ENCODE peak calls at places on chromosomes 5 and 9, in seven cellular contexts. R is IMR-90, S is mesendoderm, A is mesenchymal stem cell, V is H1, W is neuronal stem cell, L is trophoblast cell. T is an unnamed sample.

GRCh38 chr9:24436761-24437160 is 108.9 kb downstream of the IZUMO3 start:
- DNase-seq in R (no peak), S (peak), A (no peak), V (peak), W (peak), L (no peak), T (peak)

GRCh38 chr9:128732576-128732975 is 8.6 kb upstream of the ZDHHC12 start:
- DNase-seq in R (no peak), S (no peak), A (no peak), V (no peak), W (no peak), L (no peak), T (no peak)

GRCh38 chr5:9956725-9957124 is 293.0 kb downstream of the ATPSCKMT start:
- DNase-seq in R (no peak), S (no peak), A (no peak), V (no peak), W (no peak), L (no peak), T (no peak)

GRCh38 chr9:110116543-110116885 is 91.4 kb downstream of the C9orf152 start:
- DNase-seq in R (peak), S (no peak), A (peak), V (no peak), W (no peak), L (peak), T (no peak)

GRCh38 chr5:132019857-132020555 is 8.5 kb upstream of the ACSL6 start:
- DNase-seq in R (no peak), S (no peak), A (no peak), V (no peak), W (no peak), L (no peak), T (no peak)

GRCh38 chr5:124276166-124276565 is 470.3 kb downstream of the ZNF608 start:
- DNase-seq in R (no peak), S (no peak), A (no peak), V (no peak), W (no peak), L (peak), T (no peak)

GRCh38 chr5:146726891-146727290 is 151.7 kb downstream of the PPP2R2B start:
- DNase-seq in R (no peak), S (no peak), A (no peak), V (no peak), W (no peak), L (no peak), T (no peak)

GRCh38 chr5:114524221-114524620 is 162.4 kb downstream of the KCNN2 start:
- DNase-seq in R (no peak), S (no peak), A (no peak), V (no peak), W (no peak), L (no peak), T (no peak)

GRCh38 chr5:170782438-170782837 is 1.1 kb upstream of the GABRP start:
- DNase-seq in R (no peak), S (no peak), A (no peak), V (no peak), W (no peak), L (no peak), T (no peak)

GRCh38 chr5:14155730-14156129 is 12.6 kb downstream of the TRIO start:
- DNase-seq in R (no peak), S (no peak), A (no peak), V (no peak), W (no peak), L (no peak), T (no peak)

GRCh38 chr5:14156611-14157493 is 13.7 kb downstream of the TRIO start:
- DNase-seq in R (peak), S (peak), A (peak), V (no peak), W (no peak), L (peak), T (no peak)

GRCh38 chr5:14155075-14155474 is 11.9 kb downstream of the TRIO start:
- DNase-seq in R (no peak), S (no peak), A (no peak), V (no peak), W (no peak), L (no peak), T (no peak)

GRCh38 chr5:14153071-14153864 is 10.1 kb downstream of the TRIO start:
- DNase-seq in R (no peak), S (no peak), A (no peak), V (no peak), W (no peak), L (peak), T (no peak)

DNA sequence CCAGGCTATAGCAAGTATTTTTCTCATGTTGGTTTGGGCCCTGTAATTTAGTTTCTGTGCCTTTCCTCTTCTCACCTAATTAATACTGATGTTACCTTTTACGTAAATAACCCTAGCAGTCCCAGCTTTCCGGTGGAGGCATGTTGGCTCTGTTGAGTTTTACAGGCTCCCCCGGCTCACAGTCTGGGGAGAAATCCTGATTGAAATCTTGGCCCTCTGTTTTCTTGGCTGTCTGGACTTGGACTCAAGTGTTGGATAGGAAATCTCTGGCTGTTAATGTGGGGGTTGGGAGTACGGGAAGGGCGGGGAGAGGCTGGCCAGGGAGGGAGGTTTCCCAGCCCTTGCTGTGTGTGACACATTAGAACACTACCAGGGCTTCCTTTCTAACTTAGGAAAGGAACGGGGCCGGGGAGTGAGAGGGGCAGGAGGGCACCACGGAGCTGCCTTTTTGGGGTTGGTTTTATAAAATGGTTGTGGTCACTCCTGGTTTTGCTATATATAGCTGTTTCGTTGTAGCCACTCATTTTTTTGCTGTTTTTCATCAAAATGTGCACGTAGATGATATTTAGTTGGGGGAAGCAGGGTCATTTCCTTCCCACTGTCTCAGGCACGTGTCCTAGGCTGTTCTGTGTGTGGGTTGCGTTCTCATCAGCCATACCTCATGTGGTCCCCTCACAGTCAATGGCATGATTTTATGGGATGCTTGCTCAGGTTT is 10.9 kb downstream of the TRIO start:
- DNase-seq in R (peak), S (peak), A (peak), V (no peak), W (no peak), L (no peak), T (no peak)
- H3K9ac ChIP-seq in R (peak), S (peak), A (peak), V (peak), W (no peak), L (peak), T (no peak)

GRCh38 chr5:181005791-181006190 is 17.1 kb downstream of the BTNL3 start:
- DNase-seq in R (no peak), S (no peak), A (no peak), V (no peak), W (no peak), L (no peak), T (no peak)
- H2BK120ac ChIP-seq in R (no peak), S (no peak), A (no peak), V (no peak), W (no peak), L (no peak), T (no peak)

GRCh38 chr5:126398791-126399190 is 24.4 kb upstream of the GRAMD2B start:
- DNase-seq in R (peak), S (no peak), A (no peak), V (no peak), W (no peak), L (no peak), T (no peak)
- H3K9ac ChIP-seq in R (no peak), S (no peak), A (no peak), V (no peak), W (no peak), L (no peak), T (no peak)

GRCh38 chr5:90169078-90169477 is 240.5 kb downstream of the CETN3 start:
- DNase-seq in R (no peak), S (no peak), A (no peak), V (no peak), W (no peak), L (no peak), T (no peak)
- H2BK120ac ChIP-seq in R (no peak), S (no peak), A (no peak), V (no peak), W (no peak), L (no peak), T (no peak)

GRCh38 chr5:73232266-73233041 is 59.5 kb downstream of the TMEM174 start:
- DNase-seq in R (no peak), S (peak), A (no peak), V (no peak), W (no peak), L (no peak), T (peak)
- H3K9ac ChIP-seq in R (no peak), S (peak), A (no peak), V (no peak), W (no peak), L (no peak), T (no peak)

DNA sequence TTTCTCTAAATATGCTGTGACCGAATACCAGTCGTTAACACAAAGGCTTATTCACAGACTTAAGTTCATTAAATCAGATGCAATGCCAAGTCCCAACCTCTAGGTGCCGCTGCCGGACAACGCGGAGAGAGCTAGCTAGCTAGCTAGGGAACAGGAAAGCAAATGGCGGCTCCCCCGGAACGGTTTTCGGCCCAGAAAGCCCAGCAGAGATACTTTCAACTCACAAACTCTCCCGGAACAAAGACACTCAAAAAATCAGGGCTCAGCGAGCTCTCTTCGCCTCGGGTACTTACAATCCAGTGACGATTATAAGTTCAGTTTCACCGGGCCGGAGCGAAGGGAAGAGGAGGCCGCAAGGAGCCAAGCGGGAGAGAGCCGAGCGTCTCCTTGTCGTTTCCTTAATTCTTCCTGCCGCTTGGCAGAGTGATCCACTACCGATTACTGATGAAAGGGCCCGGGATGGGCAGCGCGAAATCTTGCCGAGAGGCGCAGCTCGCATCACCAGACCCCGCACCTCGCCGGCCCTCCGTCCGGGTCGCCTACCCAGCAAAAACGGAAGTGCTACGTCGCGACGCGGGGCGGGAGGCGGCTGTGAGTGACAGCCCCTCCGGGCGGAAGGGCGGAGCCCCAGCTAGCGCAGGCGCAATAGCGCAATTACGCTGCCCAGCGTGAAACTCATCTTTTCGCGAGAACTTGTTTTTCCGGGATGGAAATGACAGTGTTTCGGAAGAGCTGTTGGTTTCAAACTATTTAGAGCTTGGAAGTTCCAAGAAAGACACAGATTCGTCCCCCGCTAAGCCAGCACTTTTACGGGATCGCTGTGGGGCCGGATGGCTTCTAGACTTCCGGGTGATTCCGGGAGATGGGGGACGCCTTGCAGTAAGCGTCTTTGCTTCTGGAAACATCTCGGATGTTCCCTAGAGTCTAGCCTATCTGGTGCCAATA is at the start of gene TAF7:
- DNase-seq in R (peak), S (peak), A (peak), V (peak), W (peak), L (peak), T (peak)
- H2BK120ac ChIP-seq in R (peak), S (no peak), A (no peak), V (peak), W (no peak), L (peak), T (no peak)

T was measured in H9.